ENCODE peak calls at places on chromosomes 2 and 18, in five cellular contexts. G is PC-3, Y is HCT116, B is GM23248, X is SK-N-SH. U is an unnamed sample.

GRCh38 chr2:7037340-7038333 is 120.4 kb downstream of the RNF144A start:
- DNase-seq in G (peak; percentile 64), Y (peak; percentile 10), B (peak; percentile 85), X (peak; percentile 87), U (peak; percentile 21)

GRCh38 chr2:204264068-204264693 is 281.1 kb upstream of the PARD3B start:
- DNase-seq in G (no peak), Y (no peak), B (no peak), X (no peak), U (no peak)

GRCh38 chr18:8516391-8517250 is 92.6 kb upstream of the RAB12 start:
- DNase-seq in G (peak; percentile 68), Y (no peak), B (no peak), X (no peak), U (no peak)

GRCh38 chr2:44244135-44244871 is 31.0 kb upstream of the SLC3A1 start:
- DNase-seq in G (peak; percentile 79), Y (peak; percentile 44), B (peak; percentile 80), X (peak; percentile 75), U (peak; percentile 76)

GRCh38 chr2:158024288-158024898 is 77.3 kb upstream of the UPP2 start:
- DNase-seq in G (peak; percentile 74), Y (no peak), B (peak; percentile 67), X (peak; percentile 55), U (peak; percentile 68)

GRCh38 chr2:218698885-218699284 is 11.8 kb upstream of the TTLL4 start:
- DNase-seq in G (no peak), Y (no peak), B (no peak), X (no peak), U (no peak)

GRCh38 chr2:125656190-125656589 is 999.8 kb upstream of the GYPC start:
- DNase-seq in G (no peak), Y (no peak), B (no peak), X (no peak), U (no peak)

GRCh38 chr2:24317491-24317920 is 42.8 kb downstream of the ITSN2 start:
- DNase-seq in G (peak; percentile 25), Y (no peak), B (no peak), X (peak; percentile 35), U (no peak)

GRCh38 chr2:165804719-165805118 is 10.7 kb upstream of the GALNT3 start:
- DNase-seq in G (peak; percentile 94), Y (no peak), B (no peak), X (no peak), U (no peak)

GRCh38 chr18:79912409-79912991 is 39.0 kb downstream of the SLC66A2 start:
- DNase-seq in G (no peak), Y (no peak), B (peak; percentile 24), X (no peak), U (no peak)

GRCh38 chr2:179449010-179449409 is 184.4 kb upstream of the SESTD1 start:
- DNase-seq in G (no peak), Y (no peak), B (no peak), X (no peak), U (no peak)

GRCh38 chr2:168216351-168217005 is 30.9 kb downstream of the STK39 start:
- DNase-seq in G (peak; percentile 37), Y (peak; percentile 97), B (peak; percentile 58), X (no peak), U (no peak)

GRCh38 chr2:39730685-39731302 is 48.3 kb downstream of the THUMPD2 start:
- DNase-seq in G (peak; percentile 66), Y (peak; percentile 10), B (peak; percentile 52), X (no peak), U (peak; percentile 30)

GRCh38 chr2:230208576-230208975 is 11.2 kb downstream of the SP110 start:
- DNase-seq in G (no peak), Y (no peak), B (no peak), X (no peak), U (no peak)

GRCh38 chr2:130795431-130795830 is 40.1 kb downstream of the AMER3 start:
- DNase-seq in G (peak; percentile 28), Y (no peak), B (no peak), X (no peak), U (no peak)

GRCh38 chr2:18178736-18179349 is 300.4 kb downstream of the KCNS3 start:
- DNase-seq in G (peak; percentile 79), Y (peak; percentile 40), B (peak; percentile 65), X (peak; percentile 43), U (peak; percentile 55)

GRCh38 chr2:50513724-50514123 is 518.2 kb downstream of the NRXN1 start:
- DNase-seq in G (no peak), Y (no peak), B (no peak), X (no peak), U (peak; percentile 31)

GRCh38 chr2:113769555-113769954 is 13.1 kb upstream of the SLC35F5 start:
- DNase-seq in G (no peak), Y (no peak), B (no peak), X (no peak), U (no peak)

GRCh38 chr2:47002480-47003381 is 87.1 kb upstream of the MCFD2 start:
- DNase-seq in G (peak; percentile 16), Y (no peak), B (peak; percentile 47), X (peak; percentile 90), U (no peak)

GRCh38 chr2:74041182-74041581 is 56.5 kb downstream of the TET3 start:
- DNase-seq in G (no peak), Y (no peak), B (no peak), X (no peak), U (no peak)

GRCh38 chr2:181764095-181764963 is 84.0 kb upstream of the NEUROD1 start:
- DNase-seq in G (no peak), Y (no peak), B (no peak), X (peak; percentile 36), U (no peak)

GRCh38 chr2:121184248-121184862 is 100.6 kb downstream of the TFCP2L1 start:
- DNase-seq in G (peak; percentile 28), Y (no peak), B (no peak), X (no peak), U (no peak)

GRCh38 chr2:186570587-186570986 is 19.3 kb upstream of the ITGAV start:
- DNase-seq in G (peak; percentile 55), Y (no peak), B (peak; percentile 64), X (no peak), U (no peak)

GRCh38 chr2:170155723-170156253 is 22.2 kb upstream of the MYO3B start:
- DNase-seq in G (no peak), Y (no peak), B (peak; percentile 39), X (no peak), U (no peak)

GRCh38 chr2:134671498-134671897 is 47.3 kb downstream of the TMEM163 start:
- DNase-seq in G (peak; percentile 21), Y (no peak), B (no peak), X (no peak), U (no peak)

GRCh38 chr2:172210599-172210998 is 107.9 kb upstream of the DLX2 start:
- DNase-seq in G (no peak), Y (no peak), B (no peak), X (no peak), U (no peak)

GRCh38 chr2:46009315-46009714 is 287.9 kb upstream of the EPAS1 start:
- DNase-seq in G (no peak), Y (no peak), B (no peak), X (no peak), U (peak; percentile 31)

GRCh38 chr18:23884712-23885375 is 129.7 kb upstream of the TTC39C start:
- DNase-seq in G (no peak), Y (no peak), B (no peak), X (no peak), U (no peak)

GRCh38 chr18:23881778-23882177 is 132.8 kb upstream of the TTC39C start:
- DNase-seq in G (no peak), Y (no peak), B (no peak), X (no peak), U (no peak)

GRCh38 chr18:23880931-23881330 is 133.6 kb upstream of the TTC39C start:
- DNase-seq in G (no peak), Y (no peak), B (no peak), X (no peak), U (no peak)

GRCh38 chr18:23882616-23883276 is 131.8 kb upstream of the TTC39C start:
- DNase-seq in G (no peak), Y (no peak), B (no peak), X (no peak), U (no peak)

GRCh38 chr18:23883277-23883790 is 131.2 kb upstream of the TTC39C start:
- DNase-seq in G (no peak), Y (no peak), B (peak; percentile 57), X (no peak), U (no peak)
- H3K4me1 ChIP-seq in G (no peaks in the 10 kb centered on the region), Y (peaks cover 24% of the 10 kb centered on the region), B (peaks cover 16% of the 10 kb centered on the region), X (peaks cover 6% of the 10 kb centered on the region), U (no peaks in the 10 kb centered on the region)

GRCh38 chr2:100956081-100956480 is 46.0 kb upstream of the RPL31 start:
- DNase-seq in G (no peak), Y (no peak), B (no peak), X (no peak), U (no peak)
- TF ChIP-seq EZH2phosphoT487 in G (no peak), Y (no peak), B (no peak), X (no peak), U (no peak)

GRCh38 chr2:70258532-70258875 is 567 bp downstream of the PCYOX1 start:
- DNase-seq in G (peak; percentile 21), Y (no peak), B (peak; percentile 71), X (peak; percentile 56), U (peak; percentile 25)
- H3K9ac ChIP-seq in G (peak overlapping the region; percentile 60), Y (peak overlapping the region; percentile 69), B (peak overlapping the region; percentile 86), X (peak overlapping the region; percentile 69), U (peak overlapping the region; percentile 61)

DNA sequence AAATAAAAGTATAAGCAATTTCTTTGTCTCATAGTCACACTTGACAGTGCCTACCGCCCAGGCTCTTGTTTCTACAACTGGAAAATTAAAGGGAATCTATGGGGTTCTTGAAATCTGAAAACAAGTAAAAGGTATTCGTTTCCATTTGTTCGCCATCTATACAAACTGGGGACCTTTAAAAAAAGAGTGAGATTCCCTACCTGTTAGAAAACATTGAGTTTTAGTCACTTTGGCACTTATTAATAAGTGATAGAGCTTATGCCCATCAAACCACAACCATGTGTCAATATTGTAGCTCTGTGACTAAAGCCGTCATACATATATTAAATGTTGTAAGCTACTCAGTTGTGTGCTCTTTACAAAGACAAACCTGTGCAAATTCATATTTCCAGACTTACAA is 13.2 kb downstream of the FN1 start:
- DNase-seq in G (no peak), Y (no peak), B (peak; percentile 15), X (no peak), U (no peak)
- H3K4me1 ChIP-seq in G (peaks cover 11% of the 10 kb centered on the region), Y (peaks cover 6% of the 10 kb centered on the region), B (peaks cover 63% of the 10 kb centered on the region), X (no peaks in the 10 kb centered on the region), U (no peaks in the 10 kb centered on the region)

DNA sequence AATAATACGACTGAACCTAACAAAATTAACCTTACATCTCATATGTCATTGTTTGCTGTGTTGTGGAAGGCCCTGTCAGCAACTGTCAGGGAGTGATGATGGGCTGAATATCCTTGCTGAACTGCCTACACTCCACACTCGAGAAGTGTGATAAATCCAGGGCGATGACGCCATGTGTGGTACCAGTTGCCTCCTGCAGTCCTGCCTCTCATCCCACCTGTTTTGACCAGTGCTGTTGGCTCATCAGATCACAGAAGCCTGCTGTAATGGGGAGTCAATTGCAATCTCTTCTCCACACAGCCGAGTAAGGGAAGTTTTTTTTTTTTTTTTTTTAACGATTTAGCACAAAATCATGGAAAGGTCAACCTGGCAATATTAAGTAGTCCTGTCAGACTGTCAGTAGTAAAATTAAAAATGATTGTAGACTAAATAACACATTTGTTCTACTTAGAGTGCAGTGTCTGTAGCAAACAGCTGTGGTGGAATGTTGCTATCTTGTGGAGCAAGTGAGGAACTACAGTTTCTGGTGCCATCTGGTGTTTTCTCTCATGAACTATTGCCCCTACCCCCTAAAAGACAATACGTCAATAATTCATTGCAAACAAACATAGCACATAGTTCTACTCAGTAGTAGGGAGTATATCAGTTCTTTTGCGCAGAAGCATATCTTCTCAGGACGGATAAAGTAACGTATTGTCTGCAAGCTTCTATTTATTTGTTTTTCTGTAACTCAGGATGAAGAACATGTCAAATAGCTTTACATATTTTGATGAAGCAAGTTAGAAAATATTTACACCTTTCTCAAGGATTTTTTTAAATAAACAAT is 347.6 kb downstream of the CTNNA2 start:
- DNase-seq in G (peak; percentile 17), Y (no peak), B (peak; percentile 38), X (peak; percentile 63), U (peak; percentile 39)
- TF ChIP-seq EZH2phosphoT487 in G (no peak), Y (no peak), B (no peak), X (no peak), U (no peak)

U was measured in MM.1S.